ENCODE peak calls at places on chromosomes 13 and 19, in six cellular contexts. I, Y, V, N, W and M are unnamed samples. For H3K9me3, the result is how much of the 10 kb centered on the place peaks cover.

GRCh38 chr19:36674201-36674600 is 7.6 kb upstream of the ZNF461 start:
- DNase-seq in I (no peak), Y (no peak), V (no peak), N (no peak), W (no peak), M (no peak)

GRCh38 chr13:32001392-32001768 is 30.2 kb upstream of the FRY start:
- DNase-seq in I (no peak), Y (peak), V (no peak), N (no peak), W (no peak), M (no peak)

GRCh38 chr13:32650705-32651311 is 64.6 kb downstream of the PDS5B start:
- DNase-seq in I (no peak), Y (peak), V (peak), N (peak), W (no peak), M (no peak)

GRCh38 chr13:27578121-27579030 is 42.0 kb downstream of the LNX2 start:
- DNase-seq in I (no peak), Y (peak), V (no peak), N (no peak), W (no peak), M (no peak)

GRCh38 chr13:44311011-44311481 is 62.6 kb upstream of the SERP2 start:
- DNase-seq in I (no peak), Y (peak), V (no peak), N (peak), W (no peak), M (no peak)

GRCh38 chr13:26785845-26786630 is 25.5 kb upstream of the GPR12 start:
- DNase-seq in I (peak), Y (no peak), V (no peak), N (peak), W (no peak), M (no peak)

GRCh38 chr19:57558525-57558924 is 1.1 kb downstream of the ZNF550 start:
- DNase-seq in I (no peak), Y (no peak), V (no peak), N (no peak), W (no peak), M (no peak)

GRCh38 chr19:45782162-45782623 is at the start of gene DMPK:
- DNase-seq in I (no peak), Y (no peak), V (no peak), N (no peak), W (peak), M (no peak)

GRCh38 chr13:53422415-53422814 is 393.8 kb downstream of the OLFM4 start:
- DNase-seq in I (no peak), Y (no peak), V (no peak), N (no peak), W (no peak), M (no peak)

GRCh38 chr13:39804332-39805231 is 149.1 kb downstream of the COG6 start:
- DNase-seq in I (no peak), Y (no peak), V (no peak), N (no peak), W (no peak), M (no peak)

GRCh38 chr19:19191920-19192882 is at the start of the genes BORCS8 and RFXANK:
- DNase-seq in I (peak), Y (peak), V (peak), N (peak), W (peak), M (peak)

DNA sequence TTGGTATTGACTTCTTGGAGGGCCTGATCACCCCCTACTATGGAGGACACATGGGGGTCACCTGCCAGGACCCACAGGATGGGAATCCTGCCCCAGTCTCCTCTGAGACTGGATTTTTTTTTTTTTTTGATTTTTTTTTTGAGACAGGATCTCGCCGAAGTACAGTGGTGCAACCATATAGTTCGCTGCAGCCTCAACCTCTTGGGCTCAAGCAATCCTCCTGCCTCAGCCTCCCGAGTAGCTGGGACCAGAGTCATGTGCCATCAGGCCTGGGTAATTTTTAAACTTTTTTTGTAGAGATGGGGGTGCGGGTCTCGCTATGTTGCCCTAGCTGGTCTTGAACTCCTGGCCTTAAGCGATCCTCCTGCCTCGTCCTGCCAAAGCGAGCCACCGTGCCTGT is 14.2 kb upstream of the ADGRE5 start:
- DNase-seq in I (no peak), Y (no peak), V (no peak), N (no peak), W (no peak), M (no peak)
- H3K27ac ChIP-seq in I (no peak), Y (no peak), V (no peak), N (peak), W (no peak), M (peak)

DNA sequence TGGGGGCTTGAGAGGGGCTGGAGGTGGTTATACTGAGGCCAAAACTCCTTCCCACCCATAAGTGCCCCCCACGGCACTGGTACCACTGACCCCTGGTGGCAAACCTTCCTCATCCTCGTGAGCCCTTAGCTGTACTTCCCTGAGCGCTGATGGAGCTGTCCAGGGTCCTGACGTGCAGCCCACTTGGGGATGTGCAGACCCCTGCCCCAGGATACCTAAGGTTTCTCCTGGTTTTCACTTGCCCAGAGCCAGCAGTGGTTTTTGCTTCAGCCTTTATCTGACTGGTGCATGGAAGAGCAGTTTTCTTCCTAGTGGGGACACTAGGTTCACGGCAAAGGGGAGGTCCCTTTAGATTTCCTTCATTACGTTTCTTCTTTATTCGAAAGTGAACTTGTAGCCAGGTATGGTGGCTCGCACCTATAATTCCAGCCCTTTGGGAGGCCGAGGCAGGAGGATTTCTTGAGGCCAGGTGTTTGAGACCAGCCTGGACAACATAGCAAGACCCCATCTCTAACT is 28.7 kb upstream of the KCTD15 start:
- DNase-seq in I (no peak), Y (peak), V (no peak), N (no peak), W (no peak), M (no peak)
- H3K9me3 ChIP-seq in I (under half), Y (under half), V (under half), N (under half), W (under half), M (under half)

DNA sequence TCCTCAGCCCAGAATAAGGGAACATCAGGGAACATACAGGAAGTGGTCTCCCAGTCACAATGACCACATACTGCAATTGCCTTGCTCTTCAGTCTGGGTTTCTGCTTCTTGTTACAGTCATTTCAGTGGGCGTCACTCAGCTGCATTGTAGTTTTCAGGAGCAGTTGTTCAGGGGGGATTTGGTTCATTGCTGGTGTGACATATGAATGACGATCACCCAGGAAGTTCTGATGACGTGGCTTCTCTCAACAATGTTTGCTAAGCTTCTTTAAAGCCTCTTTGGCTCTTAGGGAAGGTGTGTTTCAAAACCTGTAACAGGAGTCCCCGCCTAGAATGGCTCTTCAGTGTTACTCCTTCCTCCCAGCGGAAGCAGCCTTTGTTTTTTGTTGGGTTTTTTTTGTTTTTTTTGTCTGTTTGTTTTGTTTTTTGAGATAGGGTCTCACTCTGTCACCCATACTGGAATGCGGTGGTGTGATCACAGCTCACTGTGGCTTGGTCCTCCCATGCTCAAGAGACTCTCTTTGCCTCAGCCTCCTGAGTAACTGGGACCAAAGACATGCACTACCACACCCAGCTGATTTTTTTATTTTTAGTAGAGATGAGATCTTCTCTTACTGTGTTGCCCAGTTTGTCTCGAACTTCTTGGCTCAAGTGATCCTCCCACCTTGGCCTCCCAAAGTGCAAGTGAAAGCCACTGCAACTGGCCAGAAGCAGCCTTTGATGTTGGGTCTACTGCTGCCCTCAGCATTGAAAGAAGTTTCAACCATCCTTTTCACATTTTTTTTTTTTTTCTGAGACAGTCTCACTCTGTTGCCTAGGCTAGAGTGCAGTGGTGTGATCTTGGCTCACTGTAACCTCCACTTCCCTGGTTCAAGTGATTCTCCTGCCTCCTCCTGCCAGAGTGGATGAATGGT is 1.4 kb upstream of the SCEL start:
- DNase-seq in I (no peak), Y (peak), V (no peak), N (no peak), W (no peak), M (peak)
- TF ChIP-seq EP300 in I (no peak), Y (no peak), V (no peak), N (no peak), W (no peak), M (no peak)

DNA sequence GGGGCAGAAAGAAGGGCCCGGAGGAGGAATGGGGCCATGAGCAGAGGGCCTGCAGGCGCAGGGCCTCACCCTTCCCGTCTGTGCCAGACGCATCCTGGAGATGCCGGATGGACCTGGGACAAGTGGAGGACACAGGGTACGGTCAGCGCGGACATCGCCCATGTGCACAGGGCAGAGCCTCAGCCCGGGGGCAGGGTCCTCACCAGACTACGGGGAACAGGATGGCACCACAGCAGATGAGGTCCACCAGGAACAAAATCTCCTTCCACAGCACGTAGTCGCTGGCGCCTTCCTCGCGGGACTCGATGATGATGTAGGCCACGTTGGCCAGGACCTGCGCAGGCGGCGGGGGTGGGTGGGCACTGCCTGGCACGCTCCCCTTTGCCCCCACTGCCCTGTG is 5.6 kb downstream of the GPR108 start:
- DNase-seq in I (no peak), Y (no peak), V (no peak), N (no peak), W (no peak), M (no peak)
- H3K27ac ChIP-seq in I (no peak), Y (no peak), V (no peak), N (no peak), W (no peak), M (no peak)

DNA sequence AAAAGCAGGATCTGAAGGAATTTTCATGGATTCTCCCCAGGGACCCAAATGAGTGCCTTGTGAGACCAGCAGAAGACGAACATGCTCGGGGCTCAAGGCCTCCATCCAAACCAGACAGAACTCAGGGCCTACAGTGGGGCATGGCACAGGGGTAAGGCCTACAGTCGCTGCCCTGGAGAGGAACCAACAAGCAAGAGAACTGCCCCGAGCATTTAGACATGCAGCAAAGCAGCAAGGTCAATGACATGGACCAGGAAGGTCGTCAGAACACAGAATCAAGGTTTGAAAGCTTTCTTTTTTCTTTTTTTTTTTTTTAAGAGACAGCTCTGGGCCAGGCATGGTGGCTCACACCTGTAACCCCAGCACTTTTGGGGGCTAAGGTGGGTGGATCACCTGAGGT is 17.3 kb downstream of the EPS15L1 start:
- DNase-seq in I (no peak), Y (no peak), V (no peak), N (no peak), W (no peak), M (no peak)
- H3K9me3 ChIP-seq in I (under half), Y (under half), V (under half), N (under half), W (under half), M (under half)

GRCh38 chr19:51127755-51128154 is 3.0 kb downstream of the SIGLEC9 start:
- DNase-seq in I (peak), Y (no peak), V (no peak), N (no peak), W (no peak), M (no peak)
- TF ChIP-seq EP300 in I (no peak), Y (no peak), V (no peak), N (no peak), W (no peak), M (no peak)

DNA sequence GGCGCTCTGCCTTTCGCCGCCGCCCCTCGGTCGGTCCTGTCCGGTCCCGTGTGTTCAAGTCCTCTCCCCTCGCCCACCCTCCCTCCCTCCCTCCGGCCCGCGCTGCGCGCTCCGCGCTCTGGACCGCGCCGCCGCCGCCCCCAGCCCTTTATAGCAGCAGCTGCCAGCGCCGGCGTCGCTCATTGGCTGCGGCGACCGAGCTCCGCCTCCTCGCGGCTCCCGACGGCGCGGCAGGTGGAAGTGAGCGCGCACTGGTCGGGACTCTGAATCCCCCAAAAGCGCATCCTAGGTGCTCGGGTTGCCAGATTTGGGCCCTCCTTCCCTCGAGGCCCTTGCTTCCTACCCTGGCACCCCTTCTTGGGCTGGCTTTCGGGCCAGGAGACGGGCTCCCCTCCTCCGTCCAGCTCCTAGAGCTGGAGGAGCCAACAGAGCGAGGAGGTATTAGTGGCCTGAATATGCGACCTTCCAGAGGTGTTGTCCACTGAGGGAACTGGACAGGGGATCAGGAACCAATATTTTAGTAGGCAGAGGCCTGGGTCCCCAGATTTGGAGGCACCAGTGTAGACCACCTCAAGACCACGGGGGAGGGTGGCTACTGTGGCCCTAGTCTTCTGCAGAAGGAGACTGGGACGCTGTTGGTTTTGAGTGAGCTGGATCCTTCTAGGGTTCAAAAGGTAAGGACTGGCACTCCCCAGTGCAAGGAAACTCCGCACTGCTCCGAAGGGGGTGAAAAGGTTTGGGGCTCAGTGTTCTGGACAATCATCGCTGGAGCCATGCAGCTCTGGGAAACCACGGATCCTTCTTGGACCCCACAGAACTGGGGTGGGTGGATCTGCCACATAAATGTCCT is at the start of gene ELAVL3:
- DNase-seq in I (no peak), Y (no peak), V (no peak), N (no peak), W (no peak), M (no peak)
- H3K27ac ChIP-seq in I (no peak), Y (peak), V (no peak), N (no peak), W (no peak), M (no peak)

GRCh38 chr13:48624858-48625257 is 28.9 kb upstream of the CYSLTR2 start:
- DNase-seq in I (no peak), Y (no peak), V (no peak), N (no peak), W (no peak), M (no peak)
- H3K9me3 ChIP-seq in I (under half), Y (under half), V (under half), N (under half), W (under half), M (under half)

GRCh38 chr13:41603917-41604316 is 146.6 kb downstream of the RGCC start:
- DNase-seq in I (no peak), Y (peak), V (no peak), N (no peak), W (no peak), M (no peak)

GRCh38 chr13:41605319-41606285 is 148.3 kb downstream of the RGCC start:
- DNase-seq in I (no peak), Y (no peak), V (no peak), N (no peak), W (no peak), M (no peak)

GRCh38 chr13:41608111-41608510 is 150.8 kb downstream of the RGCC start:
- DNase-seq in I (no peak), Y (no peak), V (no peak), N (no peak), W (no peak), M (no peak)

GRCh38 chr13:41608779-41609178 is 151.4 kb downstream of the RGCC start:
- DNase-seq in I (no peak), Y (no peak), V (no peak), N (no peak), W (no peak), M (no peak)

DNA sequence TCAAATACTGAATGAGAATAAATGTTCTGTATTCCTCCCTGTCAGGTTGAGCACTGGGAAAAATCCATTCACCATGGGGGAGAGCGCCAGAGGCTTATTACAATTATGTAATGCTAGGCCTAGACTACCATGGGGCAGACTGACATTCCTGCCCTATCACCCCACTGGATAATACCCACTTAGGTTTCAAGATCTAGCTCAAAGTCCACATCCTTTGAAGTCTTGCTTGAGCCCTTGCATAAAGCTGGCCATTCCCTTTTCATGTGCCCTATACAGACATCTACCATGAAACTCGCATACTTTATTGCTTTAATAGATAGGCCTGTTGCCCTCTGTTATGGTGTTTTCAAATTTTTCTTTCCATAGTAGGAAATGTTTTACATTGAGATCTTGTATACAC is 149.3 kb downstream of the RGCC start:
- DNase-seq in I (no peak), Y (no peak), V (no peak), N (no peak), W (no peak), M (no peak)
- TF ChIP-seq EP300 in I (no peak), Y (no peak), V (no peak), N (no peak), W (no peak), M (no peak)